ENCODE peak calls at places on chromosomes 1 and 21, in seven cellular contexts. H, U, W, M, N, S and Y are unnamed samples. For H3K9me3, the result is how much of the 10 kb centered on the place peaks cover.

GRCh38 chr1:173414136-173414535 is 63.0 kb upstream of the PRDX6 start:
- DNase-seq in M (no peak), U (no peak), S (no peak), N (no peak), H (no peak), W (no peak), Y (no peak)

GRCh38 chr1:177163844-177164379 is 600 bp downstream of the ASTN1 start:
- DNase-seq in M (no peak), S (no peak), W (no peak), U (no peak), H (no peak), N (no peak), Y (no peak)

GRCh38 chr1:10737268-10737624 is 59.2 kb downstream of the CASZ1 start:
- DNase-seq in S (no peak), U (peak), H (no peak), M (no peak), W (no peak), N (no peak), Y (no peak)

GRCh38 chr21:35394049-35394448 is 344.9 kb upstream of the RUNX1 start:
- DNase-seq in H (no peak), M (no peak), S (no peak), W (no peak), U (no peak), N (no peak), Y (no peak)

GRCh38 chr1:226608699-226609505 is 60.3 kb downstream of the STUM start:
- DNase-seq in M (peak), W (no peak), U (peak), S (peak), H (peak), N (peak), Y (no peak)

GRCh38 chr1:41296476-41296875 is 54.4 kb upstream of the SCMH1 start:
- DNase-seq in S (no peak), M (no peak), H (no peak), W (no peak), U (no peak), N (no peak), Y (no peak)

GRCh38 chr1:183761871-183762270 is 43.0 kb upstream of the RGL1 start:
- DNase-seq in H (no peak), N (no peak), M (no peak), U (no peak), W (no peak), S (peak), Y (no peak)

GRCh38 chr1:101587749-101588148 is 350.9 kb downstream of the S1PR1 start:
- DNase-seq in W (no peak), N (no peak), S (peak), M (peak), H (no peak), U (no peak), Y (no peak)

GRCh38 chr1:6634278-6635052 is 9.8 kb downstream of the THAP3 start:
- DNase-seq in H (peak), M (peak), S (peak), W (no peak), N (peak), U (peak), Y (no peak)

GRCh38 chr1:156134716-156135435 is 18.5 kb upstream of the SEMA4A start:
- DNase-seq in S (no peak), W (no peak), H (no peak), N (no peak), M (no peak), U (no peak), Y (no peak)

GRCh38 chr1:244341455-244342450 is 110.0 kb downstream of the ADSS2 start:
- DNase-seq in H (peak), N (peak), U (no peak), S (peak), W (no peak), M (peak), Y (no peak)

GRCh38 chr1:56466541-56466940 is 112.8 kb downstream of the PLPP3 start:
- DNase-seq in N (no peak), W (no peak), M (no peak), S (no peak), U (no peak), H (no peak), Y (no peak)

GRCh38 chr1:18299441-18300338 is 181.0 kb upstream of the KLHDC7A start:
- DNase-seq in S (peak), N (peak), M (no peak), W (no peak), H (no peak), U (no peak), Y (no peak)

GRCh38 chr21:21383126-21383525 is 384.9 kb downstream of the NCAM2 start:
- DNase-seq in N (no peak), U (no peak), S (peak), H (no peak), M (no peak), W (no peak), Y (no peak)

GRCh38 chr1:236066828-236067386 is 2.0 kb upstream of the NID1 start:
- DNase-seq in M (peak), N (no peak), W (no peak), H (peak), U (peak), S (no peak), Y (peak)

GRCh38 chr1:220001095-220001501 is 45.2 kb downstream of the EPRS1 start:
- DNase-seq in H (no peak), W (no peak), S (no peak), M (no peak), N (no peak), U (no peak), Y (no peak)

GRCh38 chr1:53134961-53135734 is 7.3 kb downstream of the SLC1A7 start:
- DNase-seq in N (no peak), H (no peak), U (no peak), S (peak), W (peak), M (peak), Y (no peak)

GRCh38 chr21:45015469-45015860 is 58.9 kb upstream of the ADARB1 start:
- DNase-seq in U (peak), H (no peak), W (no peak), N (no peak), S (no peak), M (no peak), Y (no peak)

GRCh38 chr1:235557495-235557894 is 53.2 kb upstream of the B3GALNT2 start:
- DNase-seq in W (no peak), H (no peak), U (no peak), M (no peak), N (no peak), S (no peak), Y (no peak)

GRCh38 chr21:15301014-15301413 is 236.2 kb upstream of the NRIP1 start:
- DNase-seq in M (no peak), U (no peak), N (no peak), W (no peak), H (no peak), S (no peak), Y (no peak)

GRCh38 chr1:203287896-203288295 is 17.4 kb upstream of the BTG2 start:
- DNase-seq in S (no peak), W (no peak), M (no peak), N (no peak), U (no peak), H (no peak), Y (no peak)

GRCh38 chr1:35505911-35506798 is 51.0 kb downstream of the KIAA0319L start:
- DNase-seq in M (peak), N (peak), U (no peak), S (peak), H (peak), W (no peak), Y (no peak)

GRCh38 chr1:246609632-246610031 is 43.4 kb downstream of the CNST start:
- DNase-seq in U (no peak), N (peak), M (no peak), H (no peak), W (no peak), S (peak), Y (no peak)

DNA sequence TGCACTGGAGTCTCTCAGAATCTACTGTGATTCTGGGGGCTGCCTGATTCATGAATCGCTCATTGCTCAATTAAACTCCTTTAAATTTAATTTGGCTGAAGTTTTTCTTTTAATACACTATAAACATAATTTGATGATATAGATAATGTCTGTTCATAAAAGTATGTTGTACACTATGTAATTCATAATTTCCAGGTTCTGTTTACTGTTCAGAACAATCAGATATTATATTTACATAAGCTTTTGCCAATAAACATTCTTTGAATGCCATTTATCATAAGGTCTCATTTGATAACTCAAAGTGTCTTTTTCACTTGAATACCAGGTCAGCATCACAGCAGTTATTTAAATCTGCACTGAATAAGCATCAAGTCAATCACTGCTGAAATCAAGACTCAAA is 39.6 kb downstream of the PIGK start:
- DNase-seq in W (no peak), M (no peak), N (peak), U (no peak), H (no peak), S (no peak), Y (no peak)
- H3K9me3 ChIP-seq in W (under half), M (under half), N (under half), U (under half), H (under half), S (under half), Y (under half)

GRCh38 chr1:1976031-1976430 is 27.6 kb downstream of the CFAP74 start:
- DNase-seq in M (no peak), W (no peak), U (no peak), S (no peak), N (no peak), H (no peak), Y (no peak)

GRCh38 chr1:1973716-1974642 is 29.6 kb downstream of the CFAP74 start:
- DNase-seq in H (no peak), W (no peak), S (no peak), N (no peak), U (no peak), M (no peak), Y (no peak)

GRCh38 chr1:1972976-1973715 is 30.4 kb downstream of the CFAP74 start:
- DNase-seq in N (no peak), U (no peak), S (no peak), M (no peak), W (no peak), H (no peak), Y (no peak)

GRCh38 chr1:1974834-1975233 is 28.8 kb downstream of the CFAP74 start:
- DNase-seq in H (no peak), M (no peak), N (no peak), U (no peak), W (no peak), S (no peak), Y (no peak)

GRCh38 chr1:1975535-1975934 is 28.1 kb downstream of the CFAP74 start:
- DNase-seq in N (no peak), S (no peak), U (no peak), M (no peak), H (no peak), W (no peak), Y (no peak)
- TF ChIP-seq CTCF in N (no peak), S (no peak), U (no peak), M (no peak), H (no peak), W (no peak), Y (no peak)

GRCh38 chr1:152511596-152511995 is 993 bp downstream of the LCE5A start:
- DNase-seq in S (no peak), U (no peak), M (no peak), H (no peak), W (no peak), N (no peak), Y (no peak)
- H3K9me3 ChIP-seq in S (under half), U (under half), M (under half), H (under half), W (under half), N (under half), Y (under half)

GRCh38 chr1:931380-932177 is 7.9 kb downstream of the SAMD11 start:
- DNase-seq in S (no peak), H (no peak), U (no peak), W (no peak), M (no peak), N (no peak), Y (no peak)
- TF ChIP-seq CTCF in S (peak), H (no peak), U (no peak), W (no peak), M (no peak), N (no peak), Y (no peak)

DNA sequence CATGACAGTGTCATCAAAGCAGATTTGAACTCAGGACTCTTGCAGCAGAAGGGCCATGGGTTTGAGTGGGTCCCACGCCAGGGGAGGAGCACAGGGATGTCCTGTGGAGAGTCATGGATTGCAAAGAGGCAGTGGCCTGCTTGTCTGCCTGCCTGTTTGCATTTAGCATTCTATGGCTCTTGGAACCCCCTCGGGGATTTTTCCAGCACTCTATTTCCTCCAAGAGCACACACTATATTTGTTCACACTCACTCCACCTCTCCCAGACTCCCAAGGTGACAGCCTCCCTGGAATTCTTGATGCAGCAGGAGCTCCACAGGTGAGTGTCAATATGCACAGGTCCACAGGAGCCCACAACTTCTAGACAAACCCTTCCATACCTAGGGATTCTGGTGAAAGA is 73.1 kb upstream of the LRRN2 start:
- DNase-seq in U (no peak), H (no peak), N (no peak), S (no peak), M (no peak), W (no peak), Y (no peak)
- H3K9me3 ChIP-seq in U (under half), H (under half), N (under half), S (under half), M (under half), W (under half), Y (under half)